ENCODE peak calls at places on chromosomes 1 and 21, in seven cellular contexts. One of them, this sample, is unnamed.

GRCh38 chr1:161117681-161118581 is at the start of the genes NIT1 and PFDN2:
- DNase-seq in endothelial cell: peak; percentile 88
- DNase-seq in GM06990: peak; percentile 89
- DNase-seq in omental fat pad: peak; percentile 69
- DNase-seq in astrocyte of the spinal cord: peak; percentile 90
- DNase-seq in left ventricle myocardium inferior: peak; percentile 90
- DNase-seq in progenitor cell of endocrine pancreas: peak; percentile 82
- DNase-seq in this sample: peak; percentile 76

GRCh38 chr1:51309291-51309690 is 21.1 kb downstream of the TTC39A start:
- DNase-seq in endothelial cell: no peak
- DNase-seq in GM06990: no peak
- DNase-seq in omental fat pad: no peak
- DNase-seq in astrocyte of the spinal cord: no peak
- DNase-seq in left ventricle myocardium inferior: no peak
- DNase-seq in progenitor cell of endocrine pancreas: no peak
- DNase-seq in this sample: no peak

GRCh38 chr1:204282801-204283200 is 69.0 kb upstream of the GOLT1A start:
- DNase-seq in endothelial cell: no peak
- DNase-seq in GM06990: no peak
- DNase-seq in omental fat pad: no peak
- DNase-seq in astrocyte of the spinal cord: no peak
- DNase-seq in left ventricle myocardium inferior: no peak
- DNase-seq in progenitor cell of endocrine pancreas: no peak
- DNase-seq in this sample: no peak

GRCh38 chr1:30325999-30326398 is 397.4 kb downstream of the MATN1 start:
- DNase-seq in endothelial cell: no peak
- DNase-seq in GM06990: no peak
- DNase-seq in omental fat pad: no peak
- DNase-seq in astrocyte of the spinal cord: no peak
- DNase-seq in left ventricle myocardium inferior: no peak
- DNase-seq in progenitor cell of endocrine pancreas: peak; percentile 4
- DNase-seq in this sample: no peak

GRCh38 chr1:185156854-185157598 is at the start of the genes SWT1 and TRMT1L:
- DNase-seq in endothelial cell: peak; percentile 96
- DNase-seq in GM06990: peak; percentile 94
- DNase-seq in omental fat pad: peak; percentile 98
- DNase-seq in astrocyte of the spinal cord: peak; percentile 100
- DNase-seq in left ventricle myocardium inferior: peak; percentile 100
- DNase-seq in progenitor cell of endocrine pancreas: peak; percentile 93
- DNase-seq in this sample: peak; percentile 99

GRCh38 chr1:198701766-198702539 is 63.1 kb downstream of the PTPRC start:
- DNase-seq in endothelial cell: no peak
- DNase-seq in GM06990: no peak
- DNase-seq in omental fat pad: no peak
- DNase-seq in astrocyte of the spinal cord: no peak
- DNase-seq in left ventricle myocardium inferior: no peak
- DNase-seq in progenitor cell of endocrine pancreas: no peak
- DNase-seq in this sample: no peak

GRCh38 chr1:218112862-218113261 is 172.2 kb upstream of the RRP15 start:
- DNase-seq in endothelial cell: no peak
- DNase-seq in GM06990: no peak
- DNase-seq in omental fat pad: no peak
- DNase-seq in astrocyte of the spinal cord: no peak
- DNase-seq in left ventricle myocardium inferior: no peak
- DNase-seq in progenitor cell of endocrine pancreas: no peak
- DNase-seq in this sample: no peak

GRCh38 chr1:52532247-52532646 is 20.6 kb downstream of the TUT4 start:
- DNase-seq in endothelial cell: no peak
- DNase-seq in GM06990: no peak
- DNase-seq in omental fat pad: no peak
- DNase-seq in astrocyte of the spinal cord: no peak
- DNase-seq in left ventricle myocardium inferior: no peak
- DNase-seq in progenitor cell of endocrine pancreas: no peak
- DNase-seq in this sample: no peak

GRCh38 chr1:245209658-245210415 is 55.1 kb downstream of the KIF26B start:
- DNase-seq in endothelial cell: no peak
- DNase-seq in GM06990: no peak
- DNase-seq in omental fat pad: no peak
- DNase-seq in astrocyte of the spinal cord: no peak
- DNase-seq in left ventricle myocardium inferior: no peak
- DNase-seq in progenitor cell of endocrine pancreas: no peak
- DNase-seq in this sample: no peak

GRCh38 chr1:200981278-200981677 is 42.2 kb downstream of the KIF21B start:
- DNase-seq in endothelial cell: no peak
- DNase-seq in GM06990: no peak
- DNase-seq in omental fat pad: no peak
- DNase-seq in astrocyte of the spinal cord: no peak
- DNase-seq in left ventricle myocardium inferior: no peak
- DNase-seq in progenitor cell of endocrine pancreas: no peak
- DNase-seq in this sample: no peak

GRCh38 chr1:153763365-153764225 is 11.6 kb upstream of the SLC27A3 start:
- DNase-seq in endothelial cell: no peak
- DNase-seq in GM06990: no peak
- DNase-seq in omental fat pad: no peak
- DNase-seq in astrocyte of the spinal cord: no peak
- DNase-seq in left ventricle myocardium inferior: no peak
- DNase-seq in progenitor cell of endocrine pancreas: no peak
- DNase-seq in this sample: no peak

GRCh38 chr21:37787456-37787855 is 128.8 kb downstream of the KCNJ6 start:
- DNase-seq in endothelial cell: no peak
- DNase-seq in GM06990: no peak
- DNase-seq in omental fat pad: no peak
- DNase-seq in astrocyte of the spinal cord: peak; percentile 87
- DNase-seq in left ventricle myocardium inferior: no peak
- DNase-seq in progenitor cell of endocrine pancreas: no peak
- DNase-seq in this sample: no peak

GRCh38 chr1:246632584-246633168 is 66.4 kb downstream of the CNST start:
- DNase-seq in endothelial cell: no peak
- DNase-seq in GM06990: no peak
- DNase-seq in omental fat pad: no peak
- DNase-seq in astrocyte of the spinal cord: peak; percentile 86
- DNase-seq in left ventricle myocardium inferior: no peak
- DNase-seq in progenitor cell of endocrine pancreas: no peak
- DNase-seq in this sample: no peak

GRCh38 chr1:32894681-32895080 is 6.5 kb downstream of the TMEM54 start:
- DNase-seq in endothelial cell: no peak
- DNase-seq in GM06990: no peak
- DNase-seq in omental fat pad: no peak
- DNase-seq in astrocyte of the spinal cord: no peak
- DNase-seq in left ventricle myocardium inferior: no peak
- DNase-seq in progenitor cell of endocrine pancreas: no peak
- DNase-seq in this sample: no peak

GRCh38 chr1:113325039-113325438 is 65.3 kb upstream of the MAGI3 start:
- DNase-seq in endothelial cell: no peak
- DNase-seq in GM06990: no peak
- DNase-seq in omental fat pad: no peak
- DNase-seq in astrocyte of the spinal cord: peak; percentile 3
- DNase-seq in left ventricle myocardium inferior: no peak
- DNase-seq in progenitor cell of endocrine pancreas: no peak
- DNase-seq in this sample: no peak

GRCh38 chr1:186202174-186202843 is 172.7 kb downstream of the TPR start:
- DNase-seq in endothelial cell: no peak
- DNase-seq in GM06990: no peak
- DNase-seq in omental fat pad: no peak
- DNase-seq in astrocyte of the spinal cord: no peak
- DNase-seq in left ventricle myocardium inferior: peak; percentile 18
- DNase-seq in progenitor cell of endocrine pancreas: no peak
- DNase-seq in this sample: no peak

GRCh38 chr1:3368711-3369436 is 85.6 kb upstream of the ARHGEF16 start:
- DNase-seq in endothelial cell: no peak
- DNase-seq in GM06990: no peak
- DNase-seq in omental fat pad: no peak
- DNase-seq in astrocyte of the spinal cord: peak; percentile 51
- DNase-seq in left ventricle myocardium inferior: no peak
- DNase-seq in progenitor cell of endocrine pancreas: no peak
- DNase-seq in this sample: no peak

GRCh38 chr1:32454726-32455125 is 10.1 kb upstream of the ZBTB8B start:
- DNase-seq in endothelial cell: no peak
- DNase-seq in GM06990: no peak
- DNase-seq in omental fat pad: no peak
- DNase-seq in astrocyte of the spinal cord: no peak
- DNase-seq in left ventricle myocardium inferior: peak; percentile 17
- DNase-seq in progenitor cell of endocrine pancreas: no peak
- DNase-seq in this sample: no peak

GRCh38 chr1:107588321-107588720 is 376.7 kb downstream of the VAV3 start:
- DNase-seq in endothelial cell: no peak
- DNase-seq in GM06990: no peak
- DNase-seq in omental fat pad: no peak
- DNase-seq in astrocyte of the spinal cord: no peak
- DNase-seq in left ventricle myocardium inferior: no peak
- DNase-seq in progenitor cell of endocrine pancreas: no peak
- DNase-seq in this sample: no peak

GRCh38 chr21:42013901-42014300 is 3.7 kb upstream of the ZBTB21 start:
- DNase-seq in endothelial cell: no peak
- DNase-seq in GM06990: no peak
- DNase-seq in omental fat pad: no peak
- DNase-seq in astrocyte of the spinal cord: no peak
- DNase-seq in left ventricle myocardium inferior: no peak
- DNase-seq in progenitor cell of endocrine pancreas: no peak
- DNase-seq in this sample: no peak

GRCh38 chr1:56434659-56435202 is 144.6 kb downstream of the PLPP3 start:
- DNase-seq in endothelial cell: no peak
- DNase-seq in GM06990: no peak
- DNase-seq in omental fat pad: no peak
- DNase-seq in astrocyte of the spinal cord: no peak
- DNase-seq in left ventricle myocardium inferior: no peak
- DNase-seq in progenitor cell of endocrine pancreas: no peak
- DNase-seq in this sample: no peak

GRCh38 chr1:56434025-56434424 is 145.3 kb downstream of the PLPP3 start:
- DNase-seq in endothelial cell: no peak
- DNase-seq in GM06990: no peak
- DNase-seq in omental fat pad: no peak
- DNase-seq in astrocyte of the spinal cord: no peak
- DNase-seq in left ventricle myocardium inferior: no peak
- DNase-seq in progenitor cell of endocrine pancreas: no peak
- DNase-seq in this sample: no peak

GRCh38 chr1:56432561-56432971 is 146.8 kb downstream of the PLPP3 start:
- DNase-seq in endothelial cell: no peak
- DNase-seq in GM06990: no peak
- DNase-seq in omental fat pad: no peak
- DNase-seq in astrocyte of the spinal cord: no peak
- DNase-seq in left ventricle myocardium inferior: no peak
- DNase-seq in progenitor cell of endocrine pancreas: no peak
- DNase-seq in this sample: no peak

GRCh38 chr1:56435434-56436337 is 143.7 kb downstream of the PLPP3 start:
- DNase-seq in endothelial cell: no peak
- DNase-seq in GM06990: no peak
- DNase-seq in omental fat pad: no peak
- DNase-seq in astrocyte of the spinal cord: no peak
- DNase-seq in left ventricle myocardium inferior: no peak
- DNase-seq in progenitor cell of endocrine pancreas: no peak
- DNase-seq in this sample: no peak

GRCh38 chr1:56433056-56433577 is 146.2 kb downstream of the PLPP3 start:
- DNase-seq in endothelial cell: no peak
- DNase-seq in GM06990: peak; percentile 16
- DNase-seq in omental fat pad: no peak
- DNase-seq in astrocyte of the spinal cord: no peak
- DNase-seq in left ventricle myocardium inferior: no peak
- DNase-seq in progenitor cell of endocrine pancreas: no peak
- DNase-seq in this sample: no peak
- TF ChIP-seq CTCF in endothelial cell: no peak
- TF ChIP-seq CTCF in GM06990: no peak
- TF ChIP-seq CTCF in omental fat pad: no peak
- TF ChIP-seq CTCF in astrocyte of the spinal cord: no peak
- TF ChIP-seq CTCF in left ventricle myocardium inferior: no peak
- TF ChIP-seq CTCF in progenitor cell of endocrine pancreas: no peak
- TF ChIP-seq CTCF in this sample: no peak

DNA sequence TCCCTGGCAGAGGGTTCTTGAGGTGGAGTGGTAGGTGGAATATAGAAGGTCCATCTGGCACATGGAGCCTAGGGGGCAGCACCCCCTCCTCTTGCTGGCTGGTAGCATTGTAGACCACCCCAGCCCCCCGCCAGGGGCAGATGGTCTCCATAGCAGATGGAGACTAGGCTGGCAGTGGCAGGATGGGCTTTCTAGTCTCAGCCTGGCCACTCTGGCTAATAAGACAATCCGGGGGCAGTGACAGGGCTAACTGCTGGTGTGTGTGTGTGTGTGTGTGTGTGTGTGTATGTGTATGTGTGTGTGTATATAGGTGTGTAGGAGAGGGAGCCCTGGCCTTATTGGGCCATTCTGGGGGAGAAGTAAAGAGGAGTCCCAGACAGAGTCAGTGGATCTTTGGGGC is 16.1 kb downstream of the UTP11 start:
- DNase-seq in endothelial cell: no peak
- DNase-seq in GM06990: no peak
- DNase-seq in omental fat pad: no peak
- DNase-seq in astrocyte of the spinal cord: no peak
- DNase-seq in left ventricle myocardium inferior: no peak
- DNase-seq in progenitor cell of endocrine pancreas: no peak
- DNase-seq in this sample: no peak
- TF ChIP-seq CTCF in endothelial cell: no peak
- TF ChIP-seq CTCF in GM06990: peak; percentile 8
- TF ChIP-seq CTCF in omental fat pad: no peak
- TF ChIP-seq CTCF in astrocyte of the spinal cord: no peak
- TF ChIP-seq CTCF in left ventricle myocardium inferior: no peak
- TF ChIP-seq CTCF in progenitor cell of endocrine pancreas: no peak
- TF ChIP-seq CTCF in this sample: no peak

GRCh38 chr1:183126000-183126366 is 60.1 kb upstream of the LAMC2 start:
- DNase-seq in endothelial cell: no peak
- DNase-seq in GM06990: no peak
- DNase-seq in omental fat pad: no peak
- DNase-seq in astrocyte of the spinal cord: no peak
- DNase-seq in left ventricle myocardium inferior: no peak
- DNase-seq in progenitor cell of endocrine pancreas: no peak
- DNase-seq in this sample: no peak
- TF ChIP-seq CTCF in endothelial cell: no peak
- TF ChIP-seq CTCF in GM06990: no peak
- TF ChIP-seq CTCF in omental fat pad: no peak
- TF ChIP-seq CTCF in astrocyte of the spinal cord: no peak
- TF ChIP-seq CTCF in left ventricle myocardium inferior: no peak
- TF ChIP-seq CTCF in progenitor cell of endocrine pancreas: no peak
- TF ChIP-seq CTCF in this sample: no peak

DNA sequence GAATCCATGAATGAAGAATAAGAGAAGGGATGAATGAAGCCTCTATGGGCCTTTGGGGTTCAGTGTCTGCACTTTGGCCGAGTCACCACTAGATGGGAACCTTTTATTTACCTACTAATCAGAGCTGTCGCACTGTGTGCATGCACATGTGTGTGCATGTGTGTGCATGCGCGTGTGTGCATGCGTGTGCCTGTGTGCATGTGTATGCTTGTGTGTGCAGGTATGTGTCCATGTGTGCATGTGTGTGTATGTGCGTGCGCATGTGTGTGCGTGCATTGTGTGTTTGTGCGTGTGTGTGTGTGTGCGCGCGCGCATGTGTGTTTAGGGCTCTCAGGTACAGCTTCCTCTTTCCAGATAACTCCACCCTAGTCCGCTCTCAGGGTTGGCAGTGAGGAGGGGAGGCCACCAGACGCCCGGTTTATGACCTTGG is 20.4 kb upstream of the UBXN10 start:
- DNase-seq in endothelial cell: no peak
- DNase-seq in GM06990: no peak
- DNase-seq in omental fat pad: no peak
- DNase-seq in astrocyte of the spinal cord: no peak
- DNase-seq in left ventricle myocardium inferior: no peak
- DNase-seq in progenitor cell of endocrine pancreas: no peak
- DNase-seq in this sample: no peak
- TF ChIP-seq CTCF in endothelial cell: peak; percentile 42
- TF ChIP-seq CTCF in GM06990: peak; percentile 51
- TF ChIP-seq CTCF in omental fat pad: no peak
- TF ChIP-seq CTCF in astrocyte of the spinal cord: peak; percentile 39
- TF ChIP-seq CTCF in left ventricle myocardium inferior: peak; percentile 26
- TF ChIP-seq CTCF in progenitor cell of endocrine pancreas: peak; percentile 21
- TF ChIP-seq CTCF in this sample: no peak

This sample was measured in CD14-positive monocyte.